ENCODE peak calls at places on chromosomes 16 and 17, in seven cellular contexts. One of them, this sample, is unnamed.

GRCh38 chr16:67608367-67608766 is 36.6 kb upstream of the CARMIL2 start:
- DNase-seq in A549: no peak
- DNase-seq in HCT116: no peak
- DNase-seq in gastrocnemius medialis: no peak
- DNase-seq in body of pancreas: no peak
- DNase-seq in breast epithelium: no peak
- DNase-seq in adrenal gland: no peak
- DNase-seq in this sample: no peak

GRCh38 chr16:29710227-29711219 is 31.5 kb downstream of the QPRT start:
- DNase-seq in gastrocnemius medialis: no peak
- DNase-seq in adrenal gland: no peak
- DNase-seq in HCT116: peak
- DNase-seq in A549: peak
- DNase-seq in body of pancreas: peak
- DNase-seq in breast epithelium: no peak
- DNase-seq in this sample: no peak

GRCh38 chr17:66964930-66965800 is 658 bp downstream of the CACNG4 start:
- DNase-seq in breast epithelium: no peak
- DNase-seq in adrenal gland: no peak
- DNase-seq in HCT116: no peak
- DNase-seq in body of pancreas: peak
- DNase-seq in A549: peak
- DNase-seq in gastrocnemius medialis: no peak
- DNase-seq in this sample: no peak

GRCh38 chr17:50055055-50055425 is 870 bp upstream of the ITGA3 start:
- DNase-seq in breast epithelium: peak
- DNase-seq in body of pancreas: peak
- DNase-seq in gastrocnemius medialis: no peak
- DNase-seq in adrenal gland: peak
- DNase-seq in HCT116: peak
- DNase-seq in A549: peak
- DNase-seq in this sample: no peak

GRCh38 chr17:1643999-1644492 is 1.5 kb downstream of the SCARF1 start:
- DNase-seq in breast epithelium: no peak
- DNase-seq in gastrocnemius medialis: no peak
- DNase-seq in A549: no peak
- DNase-seq in HCT116: no peak
- DNase-seq in adrenal gland: no peak
- DNase-seq in body of pancreas: no peak
- DNase-seq in this sample: no peak

GRCh38 chr16:19118938-19119431 is 5.2 kb downstream of the ITPRIPL2 start:
- DNase-seq in A549: peak
- DNase-seq in HCT116: no peak
- DNase-seq in gastrocnemius medialis: no peak
- DNase-seq in adrenal gland: peak
- DNase-seq in breast epithelium: no peak
- DNase-seq in body of pancreas: peak
- DNase-seq in this sample: peak

GRCh38 chr17:28253663-28254062 is 65.3 kb upstream of the TMEM97 start:
- DNase-seq in body of pancreas: no peak
- DNase-seq in adrenal gland: no peak
- DNase-seq in A549: no peak
- DNase-seq in HCT116: no peak
- DNase-seq in gastrocnemius medialis: no peak
- DNase-seq in breast epithelium: no peak
- DNase-seq in this sample: no peak

GRCh38 chr16:27743963-27744362 is 194.0 kb downstream of the KATNIP start:
- DNase-seq in A549: no peak
- DNase-seq in adrenal gland: no peak
- DNase-seq in gastrocnemius medialis: no peak
- DNase-seq in body of pancreas: no peak
- DNase-seq in HCT116: no peak
- DNase-seq in breast epithelium: no peak
- DNase-seq in this sample: no peak

GRCh38 chr17:1398028-1398427 is 2.0 kb downstream of the YWHAE start:
- DNase-seq in gastrocnemius medialis: no peak
- DNase-seq in body of pancreas: no peak
- DNase-seq in A549: no peak
- DNase-seq in breast epithelium: no peak
- DNase-seq in HCT116: no peak
- DNase-seq in adrenal gland: no peak
- DNase-seq in this sample: no peak

GRCh38 chr17:67477687-67478086 is 100.6 kb downstream of the PITPNC1 start:
- DNase-seq in adrenal gland: no peak
- DNase-seq in HCT116: peak
- DNase-seq in breast epithelium: no peak
- DNase-seq in A549: no peak
- DNase-seq in body of pancreas: no peak
- DNase-seq in gastrocnemius medialis: no peak
- DNase-seq in this sample: peak

GRCh38 chr17:21548236-21548635 is 144.1 kb upstream of the KCNJ18 start:
- DNase-seq in A549: no peak
- DNase-seq in breast epithelium: no peak
- DNase-seq in HCT116: no peak
- DNase-seq in gastrocnemius medialis: no peak
- DNase-seq in adrenal gland: no peak
- DNase-seq in body of pancreas: no peak
- DNase-seq in this sample: no peak

GRCh38 chr16:69424935-69425784 is 741 bp downstream of the CYB5B start:
- DNase-seq in adrenal gland: no peak
- DNase-seq in gastrocnemius medialis: no peak
- DNase-seq in breast epithelium: no peak
- DNase-seq in body of pancreas: no peak
- DNase-seq in HCT116: no peak
- DNase-seq in A549: no peak
- DNase-seq in this sample: no peak

GRCh38 chr16:56625140-56625942 is at the start of gene MT1E:
- DNase-seq in HCT116: peak
- DNase-seq in A549: no peak
- DNase-seq in gastrocnemius medialis: peak
- DNase-seq in adrenal gland: peak
- DNase-seq in breast epithelium: peak
- DNase-seq in body of pancreas: peak
- DNase-seq in this sample: peak

GRCh38 chr16:87560428-87561199 is 41.7 kb upstream of the JPH3 start:
- DNase-seq in body of pancreas: no peak
- DNase-seq in gastrocnemius medialis: no peak
- DNase-seq in A549: peak
- DNase-seq in HCT116: peak
- DNase-seq in adrenal gland: peak
- DNase-seq in breast epithelium: no peak
- DNase-seq in this sample: peak

GRCh38 chr16:25257504-25257955 is at the start of gene ZKSCAN2:
- DNase-seq in HCT116: peak
- DNase-seq in A549: peak
- DNase-seq in adrenal gland: peak
- DNase-seq in body of pancreas: peak
- DNase-seq in breast epithelium: peak
- DNase-seq in gastrocnemius medialis: peak
- DNase-seq in this sample: peak
- TF ChIP-seq POLR2A in HCT116: no peak
- TF ChIP-seq POLR2A in A549: peak
- TF ChIP-seq POLR2A in adrenal gland: peak
- TF ChIP-seq POLR2A in body of pancreas: peak
- TF ChIP-seq POLR2A in breast epithelium: peak
- TF ChIP-seq POLR2A in gastrocnemius medialis: peak
- TF ChIP-seq POLR2A in this sample: peak

GRCh38 chr17:38850374-38850773 is 3.1 kb downstream of the RPL23 start:
- DNase-seq in adrenal gland: no peak
- DNase-seq in HCT116: no peak
- DNase-seq in body of pancreas: no peak
- DNase-seq in A549: no peak
- DNase-seq in gastrocnemius medialis: no peak
- DNase-seq in breast epithelium: no peak
- DNase-seq in this sample: no peak

GRCh38 chr17:38851434-38851833 is 2.1 kb downstream of the RPL23 start:
- DNase-seq in body of pancreas: no peak
- DNase-seq in A549: no peak
- DNase-seq in adrenal gland: no peak
- DNase-seq in HCT116: no peak
- DNase-seq in breast epithelium: no peak
- DNase-seq in gastrocnemius medialis: no peak
- DNase-seq in this sample: no peak

GRCh38 chr17:38848939-38849563 is 4.5 kb downstream of the RPL23 start:
- DNase-seq in gastrocnemius medialis: no peak
- DNase-seq in body of pancreas: no peak
- DNase-seq in adrenal gland: no peak
- DNase-seq in A549: no peak
- DNase-seq in breast epithelium: no peak
- DNase-seq in HCT116: no peak
- DNase-seq in this sample: no peak

GRCh38 chr17:38852771-38853291 is 690 bp downstream of the RPL23 start:
- DNase-seq in breast epithelium: no peak
- DNase-seq in body of pancreas: no peak
- DNase-seq in gastrocnemius medialis: no peak
- DNase-seq in adrenal gland: no peak
- DNase-seq in HCT116: no peak
- DNase-seq in A549: no peak
- DNase-seq in this sample: no peak

GRCh38 chr17:38853292-38854219 is at the start of gene RPL23:
- DNase-seq in breast epithelium: peak
- DNase-seq in adrenal gland: peak
- DNase-seq in gastrocnemius medialis: peak
- DNase-seq in body of pancreas: peak
- DNase-seq in HCT116: peak
- DNase-seq in A549: peak
- DNase-seq in this sample: peak
- TF ChIP-seq POLR2A in breast epithelium: peak
- TF ChIP-seq POLR2A in adrenal gland: peak
- TF ChIP-seq POLR2A in gastrocnemius medialis: peak
- TF ChIP-seq POLR2A in body of pancreas: peak
- TF ChIP-seq POLR2A in HCT116: peak
- TF ChIP-seq POLR2A in A549: peak
- TF ChIP-seq POLR2A in this sample: no peak

GRCh38 chr17:58005728-58006562 is 1.1 kb downstream of the SRSF1 start:
- DNase-seq in breast epithelium: no peak
- DNase-seq in HCT116: no peak
- DNase-seq in adrenal gland: no peak
- DNase-seq in A549: no peak
- DNase-seq in gastrocnemius medialis: peak
- DNase-seq in body of pancreas: no peak
- DNase-seq in this sample: no peak

GRCh38 chr17:58006924-58007780 is at the start of gene SRSF1:
- DNase-seq in breast epithelium: peak
- DNase-seq in gastrocnemius medialis: peak
- DNase-seq in body of pancreas: peak
- DNase-seq in A549: peak
- DNase-seq in HCT116: peak
- DNase-seq in adrenal gland: peak
- DNase-seq in this sample: peak

GRCh38 chr17:58004060-58004459 is 3.0 kb downstream of the SRSF1 start:
- DNase-seq in A549: no peak
- DNase-seq in breast epithelium: no peak
- DNase-seq in HCT116: no peak
- DNase-seq in adrenal gland: no peak
- DNase-seq in body of pancreas: no peak
- DNase-seq in gastrocnemius medialis: no peak
- DNase-seq in this sample: no peak

GRCh38 chr17:58006563-58006923 is 503 bp downstream of the SRSF1 start:
- DNase-seq in gastrocnemius medialis: peak
- DNase-seq in body of pancreas: peak
- DNase-seq in HCT116: peak
- DNase-seq in breast epithelium: peak
- DNase-seq in A549: peak
- DNase-seq in adrenal gland: peak
- DNase-seq in this sample: peak

DNA sequence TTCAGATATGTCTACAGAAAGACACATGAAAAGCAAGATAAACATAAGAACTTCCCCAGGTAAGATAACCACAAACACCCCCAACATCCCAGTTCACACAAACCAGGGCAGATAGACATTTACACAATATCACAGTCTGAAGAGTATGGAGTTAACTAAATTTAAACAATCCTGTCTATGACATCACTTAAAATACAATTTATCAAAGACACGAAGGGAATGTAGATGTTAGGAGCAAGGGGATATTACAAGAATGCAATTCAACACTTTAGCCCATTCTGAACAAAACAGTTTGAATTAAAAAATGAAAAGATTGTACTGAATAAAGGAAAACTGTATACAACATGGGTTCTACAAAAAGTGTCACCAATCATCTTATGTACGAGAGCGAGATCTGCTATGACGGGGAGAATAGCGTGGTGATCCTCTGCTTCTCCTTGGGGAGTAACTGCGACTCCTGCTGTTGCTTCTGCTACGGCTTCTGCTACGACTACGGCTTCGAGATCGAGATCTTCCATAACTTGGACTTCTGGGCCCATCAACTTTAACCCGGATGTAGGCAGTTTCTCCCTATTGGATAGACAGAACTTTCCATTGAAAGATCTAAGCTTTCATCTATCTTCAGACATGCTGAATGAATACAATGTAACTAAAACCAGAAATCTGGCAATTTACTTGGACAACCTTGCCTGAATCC is 1.9 kb downstream of the SRSF1 start:
- DNase-seq in breast epithelium: no peak
- DNase-seq in gastrocnemius medialis: no peak
- DNase-seq in adrenal gland: no peak
- DNase-seq in body of pancreas: no peak
- DNase-seq in A549: peak
- DNase-seq in HCT116: no peak
- DNase-seq in this sample: no peak
- TF ChIP-seq POLR2A in breast epithelium: no peak
- TF ChIP-seq POLR2A in gastrocnemius medialis: no peak
- TF ChIP-seq POLR2A in adrenal gland: no peak
- TF ChIP-seq POLR2A in body of pancreas: no peak
- TF ChIP-seq POLR2A in A549: no peak
- TF ChIP-seq POLR2A in HCT116: no peak
- TF ChIP-seq POLR2A in this sample: no peak

DNA sequence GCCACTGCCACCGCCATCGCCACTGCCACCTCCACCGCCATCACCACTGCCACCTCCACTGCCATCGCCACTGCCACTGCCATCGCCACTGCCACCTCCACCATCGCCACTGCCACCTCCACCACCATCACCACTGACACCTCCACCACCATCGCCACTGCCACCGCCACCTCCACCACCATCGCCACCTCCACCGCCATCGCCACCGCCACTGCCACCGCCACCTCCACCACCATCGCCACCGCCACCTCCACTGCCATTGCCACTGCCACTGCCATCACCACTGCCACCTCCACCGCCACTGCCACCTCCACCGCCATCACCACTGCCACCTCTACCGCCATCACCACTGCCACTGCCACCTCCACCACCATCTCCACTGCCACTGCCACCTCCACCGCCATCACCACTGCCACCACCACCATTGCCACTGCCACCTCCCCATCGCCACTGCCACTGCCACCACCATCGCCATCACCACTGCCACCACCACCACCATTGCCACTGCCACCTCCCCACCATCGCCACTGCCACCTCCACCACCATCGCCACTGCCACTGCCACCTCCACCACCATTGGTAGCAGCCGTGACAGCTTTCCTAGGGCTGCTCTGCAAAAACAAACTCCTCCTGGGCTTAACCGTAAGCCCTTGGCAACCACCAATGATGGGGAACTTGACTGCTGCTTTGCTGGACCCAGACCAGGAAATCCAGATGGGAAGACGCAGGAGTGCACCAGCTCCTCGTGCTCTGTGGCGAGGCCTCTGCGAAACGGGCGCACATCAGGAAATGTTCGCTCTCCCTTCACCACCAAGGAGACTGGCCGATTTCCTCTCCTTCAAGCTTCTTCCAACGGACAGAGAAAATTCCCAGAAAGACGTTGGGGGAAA is 147.2 kb downstream of the RBFOX3 start:
- DNase-seq in adrenal gland: no peak
- DNase-seq in breast epithelium: no peak
- DNase-seq in body of pancreas: no peak
- DNase-seq in gastrocnemius medialis: no peak
- DNase-seq in A549: no peak
- DNase-seq in HCT116: no peak
- DNase-seq in this sample: no peak
- TF ChIP-seq POLR2A in adrenal gland: no peak
- TF ChIP-seq POLR2A in breast epithelium: no peak
- TF ChIP-seq POLR2A in body of pancreas: no peak
- TF ChIP-seq POLR2A in gastrocnemius medialis: no peak
- TF ChIP-seq POLR2A in A549: no peak
- TF ChIP-seq POLR2A in HCT116: no peak
- TF ChIP-seq POLR2A in this sample: no peak

This sample was measured in lower leg skin.